ENCODE peak calls at places on chromosomes 16 and 17, in six cellular contexts. S is PC-9, R is Peyer's patch, P is bronchial epithelial cell, V is neural progenitor cell, Y is HepG2. G is an unnamed sample.
A peak's percentile ranks its signal among the peaks of the same experiment; 100 is the strongest.

GRCh38 chr16:50278251-50278650 is 11.9 kb downstream of the ADCY7 start:
- DNase-seq in V (no peak), P (no peak), R (no peak), Y (no peak), S (no peak), G (no peak)

GRCh38 chr17:44314524-44314868 is 6.1 kb downstream of the RUNDC3A start:
- DNase-seq in Y (no peak), P (no peak), R (no peak), V (no peak), S (no peak), G (no peak)

GRCh38 chr17:7019839-7020519 is 2.9 kb upstream of the BCL6B start:
- DNase-seq in R (no peak), P (no peak), S (peak; percentile 47), V (peak; percentile 69), Y (no peak), G (no peak)

GRCh38 chr17:74212262-74212912 is 984 bp upstream of the TTYH2 start:
- DNase-seq in V (peak; percentile 34), P (no peak), Y (no peak), R (peak; percentile 28), S (no peak), G (no peak)

GRCh38 chr17:52384695-52385094 is 226.2 kb upstream of the CA10 start:
- DNase-seq in S (no peak), Y (no peak), V (no peak), R (no peak), P (no peak), G (no peak)

GRCh38 chr17:79027925-79028491 is 4.0 kb downstream of the C1QTNF1 start:
- DNase-seq in R (no peak), V (no peak), S (peak; percentile 35), P (no peak), Y (no peak), G (peak; percentile 30)

GRCh38 chr17:8366231-8366630 is 10.3 kb downstream of the KRABD2 start:
- DNase-seq in V (no peak), P (peak; percentile 62), Y (no peak), R (no peak), S (no peak), G (no peak)

GRCh38 chr17:41697122-41697962 is 8.7 kb downstream of the EIF1 start:
- DNase-seq in V (no peak), S (no peak), R (peak; percentile 36), P (no peak), Y (no peak), G (no peak)

GRCh38 chr17:77512062-77512946 is 371.5 kb downstream of the SEC14L1 start:
- DNase-seq in S (no peak), V (no peak), Y (peak; percentile 99), P (peak; percentile 17), R (no peak), G (no peak)

DNA sequence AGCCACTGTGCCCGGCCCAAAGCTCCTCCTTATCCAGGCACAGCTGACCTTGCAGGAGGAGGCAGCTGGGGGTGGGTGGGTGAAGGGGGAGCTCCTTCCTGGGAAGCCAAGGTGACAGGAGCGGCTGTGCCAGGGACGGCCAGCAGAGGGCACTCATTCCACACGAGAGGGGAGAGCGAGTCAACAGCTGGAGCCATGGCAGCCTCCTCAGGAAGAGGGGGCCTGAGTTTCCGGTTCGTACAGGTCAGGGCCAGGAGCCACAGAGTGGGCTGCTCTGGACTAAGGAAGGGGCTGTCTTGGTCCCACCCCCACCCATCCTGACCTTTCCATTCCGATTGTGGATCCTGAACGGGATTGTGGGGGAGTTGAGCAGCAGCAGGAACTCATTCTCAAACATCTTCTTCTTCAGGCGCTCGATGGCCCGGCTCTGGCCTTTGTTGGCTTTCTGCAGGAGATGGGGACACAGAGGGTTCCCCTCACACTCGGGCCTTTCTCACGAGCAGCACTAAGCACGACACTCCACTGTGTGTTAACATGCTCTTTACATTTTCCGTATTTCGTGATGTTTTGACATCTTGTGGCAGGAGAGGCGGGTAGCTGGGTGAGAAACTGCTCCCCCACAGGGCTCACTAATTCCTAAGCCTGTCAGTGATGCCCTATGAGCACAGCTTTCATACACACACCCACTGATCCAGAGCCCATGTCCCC is 61.6 kb downstream of the TIMM22 start:
- DNase-seq in V (peak; percentile 29), R (peak; percentile 28), Y (peak; percentile 41), S (peak; percentile 83), P (peak; percentile 45), G (peak; percentile 76)
- TF ChIP-seq CTCF in V (peak; percentile 37), R (peak; percentile 55), Y (peak; percentile 74), S (peak; percentile 78), P (peak; percentile 65), G (peak; percentile 51)

GRCh38 chr17:5975651-5976050 is 94.5 kb upstream of the WSCD1 start:
- DNase-seq in Y (no peak), V (peak; percentile 5), P (no peak), R (no peak), S (no peak), G (no peak)

GRCh38 chr17:5973410-5973809 is 96.8 kb upstream of the WSCD1 start:
- DNase-seq in V (no peak), P (no peak), R (no peak), Y (no peak), S (no peak), G (no peak)

DNA sequence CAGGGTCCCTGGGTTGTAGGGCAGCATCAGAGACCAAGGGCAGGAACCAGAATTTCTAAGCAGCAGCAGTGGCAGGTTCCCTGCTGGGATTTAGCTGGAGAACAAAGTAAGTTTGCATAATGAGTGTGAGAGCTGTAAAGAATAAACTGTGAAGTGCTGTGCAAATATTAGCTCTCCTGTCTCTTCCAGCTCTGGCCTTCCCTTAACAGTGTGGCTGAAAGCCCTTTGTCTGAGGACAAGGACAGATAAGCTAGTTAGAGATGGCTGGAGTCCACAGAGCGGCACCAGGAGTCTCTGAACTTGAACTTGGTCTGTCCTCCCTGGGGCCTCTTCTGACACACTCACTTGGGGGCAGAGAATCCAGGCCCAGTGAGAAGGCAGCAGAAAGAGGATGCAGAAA is 98.2 kb upstream of the WSCD1 start:
- DNase-seq in S (no peak), P (no peak), R (no peak), V (no peak), Y (peak; percentile 29), G (no peak)
- H3K36me3 ChIP-seq in S (no peaks in the 10 kb centered on the region), P (no peaks in the 10 kb centered on the region), R (no peaks in the 10 kb centered on the region), V (no peaks in the 10 kb centered on the region), Y (no peaks in the 10 kb centered on the region), G (no peaks in the 10 kb centered on the region)

GRCh38 chr16:58636474-58636873 is 6.8 kb upstream of the CNOT1 start:
- DNase-seq in P (no peak), S (no peak), Y (peak; percentile 61), R (no peak), V (no peak), G (no peak)

GRCh38 chr16:58639230-58639629 is 9.6 kb upstream of the CNOT1 start:
- DNase-seq in S (no peak), P (no peak), V (no peak), Y (no peak), R (no peak), G (no peak)

GRCh38 chr16:58639836-58640235 is 10.2 kb upstream of the CNOT1 start:
- DNase-seq in Y (no peak), S (no peak), V (no peak), R (no peak), P (no peak), G (no peak)

GRCh38 chr16:58640949-58641348 is 11.3 kb upstream of the CNOT1 start:
- DNase-seq in Y (no peak), P (no peak), R (no peak), V (no peak), S (no peak), G (no peak)

GRCh38 chr16:58638148-58639036 is 8.8 kb upstream of the CNOT1 start:
- DNase-seq in S (peak; percentile 75), P (peak; percentile 85), Y (peak; percentile 79), R (no peak), V (peak; percentile 35), G (peak; percentile 87)
- TF ChIP-seq CTCF in S (peak; percentile 58), P (peak; percentile 54), Y (peak; percentile 89), R (no peak), V (peak; percentile 34), G (peak; percentile 83)

GRCh38 chr17:58084317-58084981 is 1.2 kb downstream of the DYNLL2 start:
- DNase-seq in Y (peak; percentile 75), S (peak; percentile 53), R (peak; percentile 63), P (peak; percentile 41), V (peak; percentile 54), G (peak; percentile 87)
- H3K36me3 ChIP-seq in Y (peaks cover 46% of the 10 kb centered on the region), S (peaks cover 43% of the 10 kb centered on the region), R (no peaks in the 10 kb centered on the region), P (peaks cover 10% of the 10 kb centered on the region), V (peaks cover 7% of the 10 kb centered on the region), G (peaks cover 6% of the 10 kb centered on the region)

DNA sequence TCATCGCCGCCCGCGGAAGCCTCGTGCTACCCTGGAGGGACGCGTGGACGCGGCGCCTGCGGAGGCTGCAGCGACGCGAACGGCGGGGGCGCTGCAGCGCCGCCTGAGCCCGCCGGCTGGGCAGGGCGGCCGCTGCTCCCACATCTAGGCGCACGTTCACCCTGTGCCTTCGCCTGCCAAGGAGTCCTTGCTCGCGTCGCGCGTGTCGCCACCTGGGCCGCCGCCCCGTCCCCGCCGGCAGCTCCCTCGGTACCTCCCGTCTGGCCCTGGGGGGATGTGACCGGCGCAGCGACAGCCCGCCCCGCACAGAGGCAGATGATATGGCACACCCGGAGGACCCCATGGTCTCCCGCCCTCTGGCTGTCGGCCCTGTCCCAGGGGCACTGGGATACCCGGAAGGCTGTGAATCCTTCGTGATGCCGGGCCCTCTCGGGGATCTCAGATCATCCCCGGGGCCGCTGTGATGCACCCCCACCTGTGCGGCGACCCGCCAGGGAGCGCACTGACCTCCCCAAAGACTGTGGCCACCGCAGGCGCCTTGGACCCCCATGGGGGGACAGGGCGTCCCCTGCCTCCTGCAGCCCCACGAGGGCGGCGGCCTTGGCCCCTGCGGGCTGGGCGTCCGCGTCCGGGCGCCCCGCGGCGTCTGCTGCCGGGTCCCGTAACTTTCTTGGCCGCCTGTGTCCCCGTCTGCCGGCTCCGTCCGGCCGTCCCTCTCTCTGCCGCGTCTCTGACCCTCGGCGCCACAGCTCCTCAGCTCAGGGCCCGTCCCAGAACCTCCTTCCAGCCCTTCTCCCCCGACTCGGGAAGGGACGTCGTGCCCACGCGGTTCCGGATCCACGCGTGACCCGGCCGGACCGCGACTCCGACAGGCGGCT is 689 bp upstream of the TBC1D24 start:
- DNase-seq in P (no peak), R (peak; percentile 49), Y (no peak), V (peak; percentile 76), S (peak; percentile 50), G (peak; percentile 44)
- TF ChIP-seq CTCF in P (peak; percentile 44), R (peak; percentile 46), Y (peak; percentile 56), V (peak; percentile 46), S (no peak), G (peak; percentile 13)

GRCh38 chr16:3736116-3736515 is 18.8 kb upstream of the TRAP1 start:
- DNase-seq in R (no peak), V (no peak), P (no peak), Y (no peak), S (no peak), G (no peak)
- H3K36me3 ChIP-seq in R (no peaks in the 10 kb centered on the region), V (peaks cover 7% of the 10 kb centered on the region), P (peaks cover 44% of the 10 kb centered on the region), Y (peaks cover 77% of the 10 kb centered on the region), S (peaks cover 12% of the 10 kb centered on the region), G (peaks cover 8% of the 10 kb centered on the region)